ENCODE peak calls at places on chromosomes 7 and 10, in seven cellular contexts. R, P, V, M, Z, F and D are unnamed samples.
A peak's percentile ranks its signal among the peaks of the same experiment; 100 is the strongest.

GRCh38 chr7:16416289-16417282 is 4.8 kb downstream of the CRPPA start:
- DNase-seq in R (peak; percentile 67), P (no peak), V (no peak), M (no peak), Z (peak; percentile 80), F (no peak), D (no peak)

GRCh38 chr7:55254596-55255500 is 110.3 kb upstream of the LANCL2 start:
- DNase-seq in R (peak; percentile 67), P (peak; percentile 91), V (peak; percentile 83), M (peak; percentile 45), Z (peak; percentile 67), F (peak; percentile 54), D (peak; percentile 87)

GRCh38 chr10:49377256-49377655 is 18.6 kb downstream of the DRGX start:
- DNase-seq in R (no peak), P (no peak), V (no peak), M (no peak), Z (no peak), F (no peak), D (no peak)

GRCh38 chr7:6273917-6274630 is 1.6 kb upstream of the CYTH3 start:
- DNase-seq in R (no peak), P (no peak), V (no peak), M (no peak), Z (no peak), F (no peak), D (no peak)

GRCh38 chr7:114903131-114903530 is 18.8 kb upstream of the MDFIC start:
- DNase-seq in R (no peak), P (no peak), V (no peak), M (no peak), Z (no peak), F (no peak), D (no peak)

GRCh38 chr7:121994625-121995410 is 121.9 kb downstream of the PTPRZ1 start:
- DNase-seq in R (peak; percentile 81), P (peak; percentile 77), V (peak; percentile 79), M (no peak), Z (peak; percentile 69), F (peak; percentile 60), D (no peak)

GRCh38 chr10:101063548-101064414 is 2.0 kb downstream of the KAZALD1 start:
- DNase-seq in R (no peak), P (peak; percentile 48), V (no peak), M (no peak), Z (no peak), F (peak; percentile 38), D (no peak)

GRCh38 chr10:89118091-89118490 is 89.0 kb downstream of the CH25H start:
- DNase-seq in R (peak; percentile 69), P (no peak), V (no peak), M (no peak), Z (peak; percentile 90), F (no peak), D (no peak)

GRCh38 chr10:11178606-11179221 is 161.0 kb downstream of the CELF2 start:
- DNase-seq in R (peak; percentile 61), P (no peak), V (peak; percentile 93), M (peak; percentile 69), Z (no peak), F (peak; percentile 85), D (peak; percentile 46)

GRCh38 chr7:77570330-77571011 is 33.4 kb downstream of the PTPN12 start:
- DNase-seq in R (peak; percentile 69), P (no peak), V (no peak), M (no peak), Z (peak; percentile 57), F (no peak), D (no peak)

GRCh38 chr7:108234981-108235450 is 104.9 kb upstream of the LAMB4 start:
- DNase-seq in R (peak; percentile 11), P (no peak), V (no peak), M (no peak), Z (no peak), F (no peak), D (no peak)

GRCh38 chr7:151710121-151710640 is 166.7 kb downstream of the PRKAG2 start:
- DNase-seq in R (no peak), P (no peak), V (no peak), M (no peak), Z (no peak), F (no peak), D (no peak)

GRCh38 chr7:102306916-102307677 is 20.4 kb downstream of the SH2B2 start:
- DNase-seq in R (peak; percentile 78), P (peak; percentile 60), V (no peak), M (no peak), Z (no peak), F (peak; percentile 98), D (peak; percentile 51)

GRCh38 chr10:93916257-93917063 is 22.7 kb downstream of the SLC35G1 start:
- DNase-seq in R (peak; percentile 52), P (peak; percentile 18), V (peak; percentile 53), M (no peak), Z (peak; percentile 24), F (peak; percentile 11), D (no peak)

GRCh38 chr7:116138202-116138801 is 72.0 kb upstream of the TES start:
- DNase-seq in R (peak; percentile 83), P (peak; percentile 60), V (peak; percentile 77), M (no peak), Z (peak; percentile 69), F (peak; percentile 45), D (no peak)

GRCh38 chr10:34163075-34163905 is 651.8 kb downstream of the PARD3 start:
- DNase-seq in R (no peak), P (no peak), V (no peak), M (no peak), Z (no peak), F (no peak), D (no peak)

GRCh38 chr10:114684822-114685209 is 26.7 kb upstream of the ABLIM1 start:
- DNase-seq in R (peak; percentile 85), P (no peak), V (no peak), M (no peak), Z (peak; percentile 51), F (no peak), D (no peak)

GRCh38 chr7:91379246-91379645 is 115.0 kb downstream of the FZD1 start:
- DNase-seq in R (no peak), P (no peak), V (no peak), M (no peak), Z (no peak), F (no peak), D (no peak)

GRCh38 chr7:25260862-25261454 is 32.7 kb upstream of the NPVF start:
- DNase-seq in R (peak; percentile 53), P (no peak), V (no peak), M (no peak), Z (no peak), F (peak; percentile 67), D (no peak)

GRCh38 chr10:129767751-129768150 is 196.3 kb downstream of the EBF3 start:
- DNase-seq in R (no peak), P (no peak), V (no peak), M (no peak), Z (no peak), F (no peak), D (no peak)

GRCh38 chr10:93758510-93758885 is 762 bp downstream of the LGI1 start:
- DNase-seq in R (no peak), P (no peak), V (no peak), M (no peak), Z (no peak), F (no peak), D (no peak)

GRCh38 chr10:6128591-6129383 is 40.0 kb downstream of the RBM17 start:
- DNase-seq in R (peak; percentile 72), P (peak; percentile 62), V (peak; percentile 53), M (no peak), Z (no peak), F (no peak), D (no peak)

GRCh38 chr10:110113670-110114337 is 93.6 kb upstream of the MXI1 start:
- DNase-seq in R (no peak), P (no peak), V (peak; percentile 2), M (no peak), Z (no peak), F (no peak), D (no peak)

GRCh38 chr7:153576096-153576495 is 476.1 kb upstream of the DPP6 start:
- DNase-seq in R (no peak), P (no peak), V (no peak), M (no peak), Z (no peak), F (no peak), D (no peak)

GRCh38 chr7:151660141-151660540 is 140.4 kb upstream of the RHEB start:
- DNase-seq in R (peak; percentile 76), P (no peak), V (no peak), M (no peak), Z (no peak), F (no peak), D (no peak)

GRCh38 chr7:132076301-132077049 is 499.8 kb downstream of the PLXNA4 start:
- DNase-seq in R (no peak), P (no peak), V (no peak), M (no peak), Z (no peak), F (no peak), D (no peak)

GRCh38 chr10:115830260-115830970 is 442.6 kb downstream of the GFRA1 start:
- DNase-seq in R (peak; percentile 88), P (no peak), V (no peak), M (no peak), Z (peak; percentile 15), F (no peak), D (no peak)
- H3K4me1 ChIP-seq in R (peaks cover 8% of the 10 kb centered on the region), P (no peaks in the 10 kb centered on the region), V (no peaks in the 10 kb centered on the region), M (no peaks in the 10 kb centered on the region), Z (no peaks in the 10 kb centered on the region), F (no peaks in the 10 kb centered on the region), D (no peaks in the 10 kb centered on the region)

GRCh38 chr7:157299613-157300405 is 37.0 kb upstream of the DNAJB6 start:
- DNase-seq in R (no peak), P (no peak), V (no peak), M (no peak), Z (no peak), F (no peak), D (no peak)
- TF ChIP-seq CTCF in R (no peak), P (peak; percentile 5), V (peak; percentile 14), M (no peak), Z (no peak), F (peak; percentile 42), D (no peak)

GRCh38 chr10:29426420-29426819 is 137.6 kb downstream of the LYZL1 start:
- DNase-seq in R (no peak), P (no peak), V (no peak), M (no peak), Z (no peak), F (no peak), D (no peak)
- H3K4me1 ChIP-seq in R (no peaks in the 10 kb centered on the region), P (no peaks in the 10 kb centered on the region), V (no peaks in the 10 kb centered on the region), M (no peaks in the 10 kb centered on the region), Z (no peaks in the 10 kb centered on the region), F (no peaks in the 10 kb centered on the region), D (peaks cover 34% of the 10 kb centered on the region)

DNA sequence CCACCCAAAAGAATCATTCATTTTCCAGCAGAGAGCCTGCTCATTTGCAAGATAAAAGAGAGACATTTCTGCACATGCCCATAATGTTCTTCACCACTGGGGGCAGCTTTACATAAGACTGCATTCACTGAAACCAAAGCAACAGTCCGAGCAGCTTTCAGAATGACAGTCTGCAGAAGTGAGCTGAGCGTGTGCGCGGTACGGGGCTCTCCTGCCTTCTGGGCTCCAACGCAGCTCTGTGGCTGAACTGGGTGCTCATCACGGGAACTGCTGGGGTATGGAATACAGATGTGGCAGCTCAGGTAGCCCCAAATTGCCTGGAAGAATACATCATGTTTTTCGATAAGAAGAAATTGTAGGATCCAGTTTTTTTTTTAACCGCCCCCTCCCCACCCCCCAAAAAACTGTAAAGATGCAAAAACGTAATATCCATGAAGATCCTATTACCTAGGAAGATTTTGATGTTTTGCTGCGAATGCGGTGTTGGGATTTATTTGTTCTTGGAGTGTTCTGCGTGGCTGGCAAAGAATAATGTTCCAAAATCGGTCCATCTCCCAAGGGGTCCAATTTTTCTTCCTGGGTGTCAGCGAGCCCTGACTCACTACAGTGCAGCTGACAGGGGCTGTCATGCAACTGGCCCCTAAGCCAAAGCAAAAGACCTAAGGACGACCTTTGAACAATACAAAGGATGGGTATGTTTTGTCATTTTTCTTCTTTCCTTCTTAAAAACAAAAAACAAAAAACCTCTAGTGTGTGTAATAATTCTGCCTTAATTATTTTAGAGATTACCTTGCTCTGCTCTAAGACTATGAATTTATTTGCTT is at the start of gene LRRTM3:
- DNase-seq in R (peak; percentile 73), P (peak; percentile 93), V (peak; percentile 89), M (no peak), Z (peak; percentile 70), F (peak; percentile 56), D (peak; percentile 19)
- TF ChIP-seq CTCF in R (peak; percentile 65), P (peak; percentile 70), V (peak; percentile 76), M (no peak), Z (peak; percentile 79), F (peak; percentile 77), D (peak; percentile 71)